ENCODE peak calls at places on chromosomes 13 and 19, in ten cellular contexts. I, U, G, Q, V, W, Z, T, S and C are unnamed samples.
A peak's percentile ranks its signal among the peaks of the same experiment; 100 is the strongest.

GRCh38 chr13:113927661-113928581 is 46.0 kb downstream of the C13orf46 start:
- DNase-seq in I (no peak), U (peak; percentile 85), G (no peak), Q (peak; percentile 96), V (no peak), W (peak; percentile 32), Z (peak; percentile 87), T (peak; percentile 10), S (peak; percentile 99), C (peak; percentile 98)

GRCh38 chr19:6271721-6272410 is 7.9 kb downstream of the MLLT1 start:
- DNase-seq in I (no peak), U (peak; percentile 75), G (peak; percentile 79), Q (no peak), V (peak; percentile 68), W (peak; percentile 68), Z (peak; percentile 80), T (peak; percentile 71), S (peak; percentile 46), C (peak; percentile 65)

GRCh38 chr13:107339209-107339608 is 771.3 kb upstream of the ARGLU1 start:
- DNase-seq in I (no peak), U (no peak), G (no peak), Q (no peak), V (no peak), W (no peak), Z (peak; percentile 44), T (no peak), S (no peak), C (no peak)

GRCh38 chr13:51822106-51822840 is 18.3 kb upstream of the DHRS12 start:
- DNase-seq in I (no peak), U (no peak), G (no peak), Q (no peak), V (no peak), W (no peak), Z (no peak), T (no peak), S (no peak), C (no peak)

GRCh38 chr19:3503036-3503572 is 2.6 kb upstream of the DOHH start:
- DNase-seq in I (no peak), U (no peak), G (peak; percentile 51), Q (no peak), V (no peak), W (no peak), Z (peak; percentile 26), T (peak; percentile 85), S (no peak), C (no peak)

GRCh38 chr13:68439821-68440220 is 1209.7 kb upstream of the PCDH9 start:
- DNase-seq in I (peak; percentile 5), U (no peak), G (no peak), Q (no peak), V (no peak), W (no peak), Z (peak; percentile 76), T (no peak), S (no peak), C (no peak)

GRCh38 chr13:47426126-47426849 is 529.4 kb upstream of the HTR2A start:
- DNase-seq in I (no peak), U (no peak), G (no peak), Q (no peak), V (no peak), W (no peak), Z (peak; percentile 66), T (no peak), S (no peak), C (peak; percentile 78)

GRCh38 chr19:33350538-33351309 is 22.8 kb upstream of the CEBPG start:
- DNase-seq in I (no peak), U (peak; percentile 57), G (no peak), Q (no peak), V (no peak), W (no peak), Z (peak; percentile 78), T (no peak), S (peak; percentile 47), C (peak; percentile 50)

GRCh38 chr13:35723820-35724219 is 247.3 kb upstream of the MAB21L1 start:
- DNase-seq in I (peak; percentile 91), U (no peak), G (no peak), Q (no peak), V (no peak), W (no peak), Z (peak; percentile 43), T (no peak), S (no peak), C (peak; percentile 57)

GRCh38 chr13:109781384-109782065 is 4.9 kb downstream of the IRS2 start:
- DNase-seq in I (peak; percentile 69), U (no peak), G (no peak), Q (no peak), V (peak; percentile 36), W (peak; percentile 47), Z (no peak), T (peak; percentile 63), S (no peak), C (no peak)

GRCh38 chr13:114110091-114110829 is 22.2 kb downstream of the RASA3 start:
- DNase-seq in I (peak; percentile 97), U (peak; percentile 50), G (peak; percentile 25), Q (no peak), V (peak; percentile 55), W (peak; percentile 47), Z (no peak), T (no peak), S (no peak), C (no peak)

GRCh38 chr13:40152145-40152544 is 496.7 kb downstream of the COG6 start:
- DNase-seq in I (no peak), U (no peak), G (no peak), Q (peak; percentile 13), V (no peak), W (no peak), Z (peak; percentile 75), T (no peak), S (peak; percentile 51), C (peak; percentile 54)

GRCh38 chr13:23579072-23579885 is 9.1 kb downstream of the TNFRSF19 start:
- DNase-seq in I (peak; percentile 83), U (peak; percentile 91), G (peak; percentile 96), Q (peak; percentile 53), V (peak; percentile 94), W (peak; percentile 93), Z (peak; percentile 66), T (peak; percentile 95), S (peak; percentile 28), C (peak; percentile 77)

GRCh38 chr19:38384209-38385027 is 3.4 kb downstream of the GGN start:
- DNase-seq in I (no peak), U (no peak), G (no peak), Q (no peak), V (no peak), W (no peak), Z (no peak), T (no peak), S (no peak), C (no peak)
- TF ChIP-seq CTCF in I (no peak), U (no peak), G (no peak), Q (peak; percentile 57), V (no peak), W (no peak), Z (peak; percentile 38), T (no peak), S (peak; percentile 47), C (peak; percentile 32)

DNA sequence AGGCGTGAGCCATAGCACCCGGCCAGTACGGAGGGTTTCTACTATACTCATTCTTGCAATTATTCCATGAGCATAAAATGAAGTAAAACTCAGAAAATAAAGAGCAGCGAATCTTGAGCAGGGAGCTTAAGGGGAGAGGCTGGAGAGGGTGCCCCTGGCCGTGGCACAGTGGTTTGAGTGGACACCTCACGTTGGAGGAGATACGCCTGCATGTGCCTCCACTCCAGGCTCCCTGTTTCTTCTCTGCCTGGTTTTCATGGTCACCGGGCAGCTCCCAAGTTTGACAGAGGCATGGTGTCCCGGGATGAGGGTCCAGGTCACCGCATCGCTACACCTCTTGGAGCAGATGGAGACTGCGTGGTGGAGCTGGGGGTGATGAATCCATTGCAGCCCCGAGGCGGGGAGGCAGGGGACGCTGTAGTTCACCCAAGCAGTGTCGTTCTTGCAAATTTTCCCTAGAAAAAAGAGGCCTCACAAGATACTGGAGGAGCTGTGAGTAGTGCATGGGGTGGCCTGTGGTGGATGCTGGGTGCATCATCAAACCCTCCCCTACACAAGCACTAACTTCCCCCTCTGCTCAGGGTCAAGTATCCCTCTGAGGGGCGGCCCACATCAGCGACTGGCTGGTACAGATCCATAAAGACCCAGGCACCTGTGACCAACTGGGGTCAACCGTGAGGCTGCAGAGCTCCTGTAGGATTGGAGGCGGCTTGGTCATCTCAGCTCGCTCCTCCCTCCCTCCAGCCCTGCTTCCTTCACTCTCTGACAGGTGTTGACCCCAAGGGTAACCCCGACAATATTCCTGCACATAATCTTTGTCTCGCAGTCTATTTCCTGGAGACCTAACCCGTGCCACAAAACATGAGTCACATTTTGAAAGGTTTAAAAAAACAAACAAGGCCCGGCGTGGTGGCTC is 3.6 kb upstream of the MIER2 start:
- DNase-seq in I (no peak), U (no peak), G (no peak), Q (no peak), V (no peak), W (no peak), Z (no peak), T (no peak), S (no peak), C (no peak)
- TF ChIP-seq CTCF in I (no peak), U (no peak), G (no peak), Q (peak; percentile 2), V (no peak), W (no peak), Z (no peak), T (no peak), S (peak; percentile 7), C (no peak)

GRCh38 chr13:103772576-103772975 is 706.4 kb upstream of the SLC10A2 start:
- DNase-seq in I (peak; percentile 35), U (no peak), G (no peak), Q (no peak), V (no peak), W (no peak), Z (no peak), T (no peak), S (no peak), C (no peak)
- TF ChIP-seq CTCF in I (peak; percentile 40), U (no peak), G (no peak), Q (no peak), V (no peak), W (no peak), Z (no peak), T (no peak), S (no peak), C (peak; percentile 10)

GRCh38 chr19:12841094-12841493 is 2.8 kb downstream of the MAST1 start:
- DNase-seq in I (no peak), U (no peak), G (peak; percentile 55), Q (no peak), V (peak; percentile 46), W (no peak), Z (no peak), T (peak; percentile 48), S (no peak), C (no peak)

GRCh38 chr19:12838893-12839656 is 760 bp downstream of the MAST1 start:
- DNase-seq in I (no peak), U (no peak), G (no peak), Q (no peak), V (no peak), W (no peak), Z (no peak), T (no peak), S (no peak), C (no peak)

GRCh38 chr19:12838182-12838890 is at the start of gene MAST1:
- DNase-seq in I (peak; percentile 59), U (no peak), G (peak; percentile 54), Q (no peak), V (peak; percentile 68), W (peak; percentile 50), Z (no peak), T (peak; percentile 54), S (no peak), C (no peak)

GRCh38 chr19:12842511-12842910 is 4.2 kb downstream of the MAST1 start:
- DNase-seq in I (no peak), U (no peak), G (no peak), Q (no peak), V (no peak), W (no peak), Z (no peak), T (no peak), S (no peak), C (no peak)

GRCh38 chr19:12840091-12841079 is 2.1 kb downstream of the MAST1 start:
- DNase-seq in I (peak; percentile 49), U (no peak), G (peak; percentile 78), Q (no peak), V (peak; percentile 87), W (peak; percentile 71), Z (no peak), T (peak; percentile 73), S (no peak), C (peak; percentile 68)
- TF ChIP-seq CTCF in I (no peak), U (no peak), G (no peak), Q (no peak), V (no peak), W (no peak), Z (no peak), T (no peak), S (no peak), C (no peak)